ENCODE peak calls at places on chromosomes 13 and 19, in five cellular contexts. L is CD8-positive, alpha-beta T cell; G is pancreas; H is nephron progenitor cell; W is thoracic aorta. R is an unnamed sample.

GRCh38 chr19:4606921-4607678 is 32.2 kb upstream of the TNFAIP8L1 start:
- DNase-seq in G (peak), H (peak), L (no peak), W (no peak), R (no peak)

GRCh38 chr19:46718934-46719551 is 2.1 kb upstream of the PRKD2 start:
- DNase-seq in W (no peak), G (no peak), H (no peak), L (no peak), R (no peak)

GRCh38 chr19:676343-677105 is at the start of gene FSTL3:
- DNase-seq in W (no peak), H (peak), L (no peak), G (no peak), R (no peak)

GRCh38 chr13:108948269-108948671 is 318.9 kb downstream of the MYO16 start:
- DNase-seq in L (no peak), W (no peak), G (no peak), H (no peak), R (no peak)

GRCh38 chr13:96223231-96223630 is 133.3 kb downstream of the HS6ST3 start:
- DNase-seq in G (no peak), L (no peak), H (no peak), W (no peak), R (no peak)

GRCh38 chr13:103134271-103134670 is 68.1 kb upstream of the SLC10A2 start:
- DNase-seq in L (no peak), H (no peak), G (no peak), W (no peak), R (no peak)

GRCh38 chr13:30696278-30697176 is 38.8 kb upstream of the ALOX5AP start:
- DNase-seq in G (no peak), W (no peak), L (no peak), H (peak), R (no peak)

GRCh38 chr13:102709536-102709935 is 14.7 kb upstream of the METTL21C start:
- DNase-seq in W (no peak), G (no peak), H (no peak), L (no peak), R (no peak)

GRCh38 chr13:82259284-82259683 is 1623.0 kb downstream of the SLITRK1 start:
- DNase-seq in G (no peak), L (no peak), W (no peak), H (no peak), R (no peak)

GRCh38 chr19:21519488-21519887 is 14.1 kb downstream of the ZNF429 start:
- DNase-seq in H (no peak), L (no peak), W (no peak), G (no peak), R (no peak)

GRCh38 chr19:5806133-5806489 is 1.2 kb downstream of the NRTN start:
- DNase-seq in G (peak), H (no peak), L (no peak), W (no peak), R (no peak)
- TF ChIP-seq CTCF in G (no peak), H (no peak), L (peak), W (no peak), R (no peak)

DNA sequence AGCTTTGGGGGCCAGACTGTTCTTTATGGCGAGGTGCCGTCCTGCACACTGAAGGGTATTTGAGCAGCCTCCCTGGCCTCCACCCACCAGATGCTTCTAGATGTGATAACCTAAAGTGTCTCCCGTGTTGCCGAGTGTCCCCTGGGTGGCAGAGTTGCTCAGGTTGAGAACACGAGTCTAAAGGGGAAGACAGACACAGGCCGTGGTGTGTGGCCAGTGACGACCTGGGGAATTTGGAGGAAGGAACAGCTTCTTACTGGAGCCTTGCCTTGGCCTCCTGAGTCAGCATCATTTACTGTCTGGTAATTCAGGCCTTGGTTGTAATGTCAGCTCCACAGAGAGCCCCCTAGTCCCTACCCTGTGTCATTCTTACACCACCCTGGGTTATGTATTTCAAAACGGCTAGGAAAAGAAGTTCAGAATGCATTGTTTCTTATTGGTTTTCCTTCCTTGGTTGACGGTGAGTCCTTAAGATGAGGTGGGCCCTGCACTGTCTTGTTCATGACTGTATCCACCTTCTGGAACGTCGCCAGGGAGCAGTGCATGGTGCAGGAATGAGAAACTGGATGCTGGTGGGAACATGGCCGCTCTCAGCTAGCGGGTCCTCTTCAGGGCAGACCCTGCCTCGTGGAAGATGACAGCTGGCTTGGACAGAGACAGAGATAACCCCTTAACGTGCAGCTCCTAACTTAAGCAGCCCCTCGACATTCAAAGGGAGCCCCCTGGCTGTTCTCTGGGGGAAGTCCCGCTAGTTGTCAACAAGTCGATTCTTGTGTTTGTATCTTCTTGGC is 7.1 kb downstream of the SIN3B start:
- DNase-seq in W (no peak), H (no peak), L (no peak), G (no peak), R (no peak)
- TF ChIP-seq CTCF in W (no peak), H (no peak), L (no peak), G (no peak), R (peak)

GRCh38 chr13:94342436-94343242 is 136.8 kb downstream of the DCT start:
- DNase-seq in G (no peak), L (no peak), H (no peak), W (no peak), R (no peak)

GRCh38 chr13:94346261-94347019 is 133.0 kb downstream of the DCT start:
- DNase-seq in W (no peak), H (no peak), L (no peak), G (no peak), R (no peak)

GRCh38 chr13:94344126-94344863 is 135.2 kb downstream of the DCT start:
- DNase-seq in H (no peak), G (no peak), L (no peak), W (no peak), R (no peak)

GRCh38 chr13:94343243-94343585 is 136.3 kb downstream of the DCT start:
- DNase-seq in H (no peak), G (no peak), W (peak), L (no peak), R (no peak)

DNA sequence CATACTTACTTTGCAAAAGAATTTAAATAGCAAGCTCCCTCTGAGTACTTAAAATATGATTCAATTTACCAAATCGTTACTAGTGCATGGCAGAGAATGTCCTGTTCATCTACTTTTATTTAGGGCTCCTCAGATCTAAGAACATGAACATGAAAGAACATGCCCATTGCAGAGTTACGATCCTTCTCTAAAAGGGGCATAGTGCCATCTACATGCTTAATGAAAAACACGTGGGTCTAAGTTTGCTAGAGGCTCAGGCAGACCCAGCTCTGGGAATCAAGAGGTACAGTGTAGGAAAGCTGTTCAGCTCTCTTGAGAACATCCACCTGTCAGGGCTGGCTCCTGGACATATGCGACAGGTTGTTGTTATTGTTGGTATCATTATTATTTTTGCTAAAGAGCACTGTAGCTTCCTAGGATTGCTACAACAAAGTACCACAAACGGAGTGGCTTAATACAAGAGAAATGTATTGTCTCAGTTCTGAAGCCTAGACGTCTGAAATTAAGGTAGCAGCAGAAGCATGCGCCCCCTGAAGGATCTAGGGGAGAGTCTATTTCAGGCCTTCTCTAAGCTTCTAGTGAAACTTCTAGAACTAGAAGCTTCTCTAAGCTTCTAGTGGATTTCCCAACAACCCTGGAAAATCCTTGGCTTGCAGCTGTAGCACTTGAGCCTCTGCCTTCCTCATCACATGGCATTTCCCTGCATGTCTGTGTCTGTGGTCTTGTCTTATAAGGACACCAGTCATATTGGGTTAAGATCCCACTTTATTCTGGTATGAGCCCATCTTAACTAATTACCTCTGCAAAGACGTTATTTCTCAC is 133.9 kb downstream of the DCT start:
- DNase-seq in H (no peak), W (no peak), G (no peak), L (no peak), R (no peak)
- TF ChIP-seq CTCF in H (no peak), W (no peak), G (no peak), L (peak), R (no peak)

DNA sequence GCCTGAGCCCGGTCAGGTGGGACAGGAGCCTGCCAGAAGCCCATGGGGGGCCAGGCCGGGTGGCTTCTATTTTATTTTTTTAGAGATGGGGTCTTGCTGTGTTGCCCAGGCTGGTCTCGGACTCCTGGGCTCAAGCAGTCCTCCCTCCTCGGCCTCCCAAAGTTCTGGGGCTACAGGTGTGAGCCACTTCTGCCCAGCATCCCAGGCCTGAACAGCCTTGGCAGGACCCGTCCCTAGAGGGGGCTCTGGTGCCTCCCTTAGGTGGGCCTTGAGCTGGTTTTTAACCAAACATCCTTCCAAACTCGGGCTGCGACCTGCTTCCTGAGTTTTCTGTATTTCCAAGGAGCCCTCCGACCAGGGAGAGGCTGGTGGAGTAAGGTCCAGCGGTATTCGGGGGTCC is 10.5 kb downstream of the COMP start:
- DNase-seq in L (no peak), H (no peak), G (no peak), W (no peak), R (no peak)
- TF ChIP-seq CTCF in L (no peak), H (no peak), G (no peak), W (no peak), R (no peak)

GRCh38 chr19:39190768-39191167 is 6.0 kb upstream of the NCCRP1 start:
- DNase-seq in H (no peak), G (no peak), W (no peak), L (no peak), R (no peak)

GRCh38 chr19:39183100-39183499 is 13.7 kb upstream of the NCCRP1 start:
- DNase-seq in L (no peak), G (no peak), W (no peak), H (no peak), R (no peak)

GRCh38 chr19:39186391-39186790 is 10.4 kb upstream of the NCCRP1 start:
- DNase-seq in L (no peak), W (no peak), H (no peak), G (no peak), R (no peak)

GRCh38 chr19:39188960-39189359 is 7.8 kb upstream of the NCCRP1 start:
- DNase-seq in L (no peak), H (no peak), G (no peak), W (no peak), R (no peak)

DNA sequence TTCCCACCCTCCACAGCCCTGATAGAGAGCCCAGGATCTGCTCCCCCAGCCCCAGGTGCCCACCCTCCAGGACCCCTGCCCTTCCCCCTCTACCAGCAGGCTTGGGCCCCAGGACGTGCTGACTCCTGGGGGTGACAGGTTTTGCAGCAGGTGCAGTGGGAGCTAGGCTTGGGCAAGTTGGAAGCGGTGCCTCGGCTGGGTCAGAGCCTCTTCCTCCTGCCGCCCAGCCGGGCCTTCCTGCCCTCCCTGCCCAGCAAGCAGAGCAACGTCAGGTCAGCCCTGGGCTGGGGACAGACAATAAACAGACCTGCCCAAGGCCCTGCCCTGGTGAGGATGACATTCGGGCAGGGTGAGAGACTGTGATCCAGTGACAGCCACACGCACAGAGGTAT is 9.2 kb upstream of the NCCRP1 start:
- DNase-seq in G (no peak), H (no peak), L (no peak), W (no peak), R (no peak)
- TF ChIP-seq CTCF in G (no peak), H (no peak), L (no peak), W (peak), R (no peak)

R was measured in AG09319.